ENCODE peak calls at places on chromosome 18, in eight cellular contexts. V, P, B, N, L, T, M and Q are unnamed samples.

GRCh38 chr18:46302866-46303485 is 198.8 kb downstream of the HAUS1 start:
- DNase-seq in T (no peak), L (no peak), N (no peak), P (no peak), M (no peak), V (no peak), B (no peak), Q (no peak)

GRCh38 chr18:31990823-31991222 is 27.8 kb upstream of the RNF125 start:
- DNase-seq in P (no peak), M (no peak), N (no peak), V (peak; percentile 36), T (no peak), B (no peak), L (no peak), Q (no peak)

GRCh38 chr18:39198376-39198775 is 1632.8 kb upstream of the CELF4 start:
- DNase-seq in B (no peak), N (no peak), P (peak; percentile 57), L (no peak), M (no peak), V (no peak), T (no peak), Q (no peak)

GRCh38 chr18:79596451-79597175 is 83.0 kb upstream of the CTDP1 start:
- DNase-seq in T (peak; percentile 33), P (no peak), B (no peak), N (no peak), L (no peak), V (no peak), M (peak; percentile 0), Q (no peak)

GRCh38 chr18:6203791-6204190 is 210.9 kb downstream of the L3MBTL4 start:
- DNase-seq in P (no peak), N (no peak), T (no peak), L (no peak), B (no peak), M (no peak), V (no peak), Q (no peak)

GRCh38 chr18:13915973-13916372 is 637 bp upstream of the MC2R start:
- DNase-seq in N (no peak), V (no peak), B (no peak), T (no peak), M (no peak), L (no peak), P (no peak), Q (no peak)

GRCh38 chr18:6885992-6886823 is 156.7 kb downstream of the ARHGAP28 start:
- DNase-seq in T (no peak), V (peak; percentile 47), N (no peak), P (peak; percentile 76), M (peak; percentile 65), B (no peak), L (peak; percentile 80), Q (peak; percentile 64)

GRCh38 chr18:23740105-23740830 is 51.0 kb downstream of the LAMA3 start:
- DNase-seq in M (no peak), N (no peak), L (no peak), B (no peak), V (no peak), T (no peak), P (peak; percentile 72), Q (no peak)

GRCh38 chr18:44680271-44681038 is at the start of gene SETBP1:
- DNase-seq in M (peak; percentile 70), T (peak; percentile 87), P (peak; percentile 72), B (no peak), N (peak; percentile 79), V (peak; percentile 86), L (no peak), Q (peak; percentile 74)

GRCh38 chr18:59646228-59646945 is 50.8 kb downstream of the CCBE1 start:
- DNase-seq in B (no peak), M (no peak), N (no peak), V (no peak), L (peak; percentile 5), P (peak; percentile 31), T (no peak), Q (no peak)
- TF ChIP-seq CTCF in B (no peak), M (no peak), N (no peak), V (no peak), L (peak; percentile 17), P (no peak), T (no peak), Q (no peak)

DNA sequence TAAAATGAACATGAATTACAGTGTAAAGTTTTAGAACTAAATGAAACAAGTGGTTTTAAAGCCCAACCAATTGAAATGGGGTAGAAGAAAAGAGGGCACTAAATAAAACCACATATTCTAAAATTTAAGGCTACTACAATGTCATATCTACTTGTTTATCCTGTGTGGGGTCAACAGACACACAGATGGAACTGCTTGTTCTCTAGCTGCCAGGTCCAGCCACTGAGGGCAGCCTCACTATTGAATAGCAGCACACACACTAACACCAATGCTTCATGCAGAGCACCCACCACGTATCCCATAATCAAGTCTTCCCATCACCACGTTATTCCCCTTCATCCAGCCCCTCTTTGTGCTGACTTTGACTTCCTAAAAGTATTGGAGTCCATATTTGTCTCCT is 88.1 kb downstream of the SPIRE1 start:
- DNase-seq in V (no peak), T (no peak), M (no peak), P (no peak), B (no peak), L (no peak), N (no peak), Q (no peak)
- TF ChIP-seq CTCF in V (no peak), T (no peak), M (no peak), P (no peak), B (no peak), L (no peak), N (no peak), Q (no peak)

GRCh38 chr18:43383031-43383430 is 105.7 kb upstream of the SYT4 start:
- DNase-seq in B (no peak), P (no peak), V (no peak), T (no peak), M (no peak), L (no peak), N (no peak), Q (no peak)

DNA sequence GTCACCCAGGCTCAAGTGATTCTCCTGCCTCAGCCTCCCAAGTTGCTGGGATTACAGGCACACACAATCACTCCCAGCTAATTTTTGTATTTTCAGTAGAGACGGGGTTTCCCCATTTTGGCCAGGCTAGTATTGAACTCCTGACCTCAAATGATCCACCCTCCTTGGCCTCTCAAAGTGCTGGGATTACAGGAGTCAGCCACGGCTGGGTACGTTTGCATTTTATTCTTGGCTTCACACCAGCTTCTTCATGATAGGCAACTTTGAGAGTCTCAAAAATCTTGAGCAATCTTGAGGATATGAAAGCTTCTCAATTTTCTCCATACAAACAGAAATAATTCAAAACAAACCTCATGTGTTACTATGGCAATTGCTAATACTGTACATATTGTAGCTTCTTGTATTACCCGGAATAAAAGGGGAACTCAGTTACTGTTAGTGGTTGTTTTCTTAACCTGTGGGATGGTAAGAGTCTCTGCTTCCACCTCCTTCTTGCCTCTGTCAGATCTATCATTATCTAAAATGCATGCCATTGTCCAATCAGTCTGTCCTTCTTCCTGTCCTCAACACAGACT is 102.9 kb upstream of the SYT4 start:
- DNase-seq in B (no peak), N (no peak), V (no peak), M (no peak), T (no peak), L (no peak), P (no peak), Q (no peak)
- TF ChIP-seq CTCF in B (no peak), N (no peak), V (no peak), M (no peak), T (no peak), L (no peak), P (no peak), Q (no peak)

GRCh38 chr18:33833847-33834246 is 255.8 kb downstream of the ASXL3 start:
- DNase-seq in T (no peak), L (no peak), N (no peak), V (no peak), P (no peak), B (no peak), M (no peak), Q (no peak)
- TF ChIP-seq CTCF in T (no peak), L (no peak), N (no peak), V (peak; percentile 27), P (no peak), B (no peak), M (no peak), Q (no peak)